ENCODE peak calls at places on chromosomes 5 and 9, in seven cellular contexts. W is activated T-cell treated with anti-CD3 and anti-CD28 coated beads for 48 hours; Q is AG04449; J is sciatic nerve; B is AG09309; P is activated naive CD4-positive, alpha-beta T cell; Y is fibroblast of the conjunctiva. I is an unnamed sample.

GRCh38 chr9:72828281-72828731 is 124.5 kb downstream of the ALDH1A1 start:
- DNase-seq in W (no peak), Q (no peak), J (no peak), B (no peak), P (no peak), Y (no peak), I (no peak)

GRCh38 chr5:24712947-24713346 is 68.2 kb upstream of the CDH10 start:
- DNase-seq in W (no peak), Q (no peak), J (no peak), B (no peak), P (no peak), Y (no peak), I (no peak)

GRCh38 chr5:98499892-98500291 is 273.6 kb upstream of the RGMB start:
- DNase-seq in W (no peak), Q (no peak), J (no peak), B (no peak), P (no peak), Y (no peak), I (no peak)

GRCh38 chr9:107246259-107247254 is 36.5 kb upstream of the RAD23B start:
- DNase-seq in W (no peak), Q (no peak), J (no peak), B (no peak), P (no peak), Y (no peak), I (no peak)

GRCh38 chr9:113690055-113690740 is 185.9 kb upstream of the ZNF618 start:
- DNase-seq in W (no peak), Q (no peak), J (no peak), B (no peak), P (no peak), Y (no peak), I (no peak)

GRCh38 chr9:36815023-36815422 is 219.0 kb downstream of the PAX5 start:
- DNase-seq in W (no peak), Q (no peak), J (no peak), B (no peak), P (no peak), Y (no peak), I (no peak)

GRCh38 chr9:99778308-99778707 is 43.4 kb upstream of the NR4A3 start:
- DNase-seq in W (peak; percentile 10), Q (peak; percentile 34), J (no peak), B (peak; percentile 51), P (no peak), Y (peak; percentile 48), I (peak; percentile 43)

GRCh38 chr5:72134226-72134625 is 27.0 kb downstream of the MAP1B start:
- DNase-seq in W (no peak), Q (no peak), J (no peak), B (no peak), P (no peak), Y (no peak), I (no peak)

GRCh38 chr9:31415184-31415583 is 969.3 kb upstream of the ACO1 start:
- DNase-seq in W (no peak), Q (no peak), J (no peak), B (no peak), P (no peak), Y (no peak), I (no peak)

GRCh38 chr5:58937031-58937681 is 354.3 kb downstream of the RAB3C start:
- DNase-seq in W (no peak), Q (no peak), J (no peak), B (no peak), P (no peak), Y (no peak), I (no peak)

GRCh38 chr9:112535364-112535763 is 48.7 kb downstream of the KIAA1958 start:
- DNase-seq in W (no peak), Q (no peak), J (no peak), B (no peak), P (no peak), Y (no peak), I (no peak)

GRCh38 chr5:166341708-166342329 is 1949.6 kb upstream of the WWC1 start:
- DNase-seq in W (no peak), Q (no peak), J (no peak), B (no peak), P (no peak), Y (no peak), I (no peak)

GRCh38 chr9:115229496-115229895 is 111.5 kb upstream of the TNC start:
- DNase-seq in W (no peak), Q (no peak), J (no peak), B (no peak), P (no peak), Y (no peak), I (no peak)

GRCh38 chr9:135347461-135347860 is 132.1 kb upstream of the PPP1R26 start:
- DNase-seq in W (no peak), Q (no peak), J (no peak), B (no peak), P (no peak), Y (no peak), I (no peak)

GRCh38 chr9:33129886-33130284 is 37.3 kb downstream of the B4GALT1 start:
- DNase-seq in W (no peak), Q (no peak), J (no peak), B (no peak), P (no peak), Y (no peak), I (no peak)

GRCh38 chr9:114153761-114154596 is 1.4 kb upstream of the COL27A1 start:
- DNase-seq in W (no peak), Q (no peak), J (no peak), B (no peak), P (no peak), Y (no peak), I (peak; percentile 7)

GRCh38 chr5:150640311-150641005 is at the start of gene SYNPO:
- DNase-seq in W (no peak), Q (peak; percentile 79), J (peak; percentile 83), B (peak; percentile 94), P (no peak), Y (peak; percentile 75), I (no peak)